ENCODE peak calls at places on chromosomes 13 and 19, in seven cellular contexts. E is cardiac muscle cell; V is CD4-positive, alpha-beta memory T cell; K is lower lobe of right lung; Q is tibial nerve; J is thoracic aorta; I is esophagus squamous epithelium. U is an unnamed sample. For H3K9me3 and H3K4me1, the result is how much of the 10 kb centered on the place peaks cover.

GRCh38 chr19:48511800-48512503 is at the start of gene LMTK3:
- DNase-seq in J (no peak), I (no peak), E (peak), K (peak), V (peak), Q (no peak), U (no peak)

GRCh38 chr13:73278186-73278585 is 219.4 kb downstream of the KLF5 start:
- DNase-seq in J (no peak), Q (no peak), E (no peak), V (no peak), I (no peak), K (no peak), U (no peak)

GRCh38 chr19:35756373-35757230 is at the start of gene HSPB6:
- DNase-seq in V (no peak), I (no peak), J (no peak), Q (peak), E (peak), K (peak), U (peak)

GRCh38 chr13:69720278-69720983 is 387.2 kb upstream of the ATXN8OS start:
- DNase-seq in K (no peak), E (no peak), Q (no peak), V (no peak), I (no peak), J (no peak), U (no peak)

GRCh38 chr13:110559429-110559943 is 2.0 kb downstream of the RAB20 start:
- DNase-seq in E (peak), K (peak), V (no peak), Q (no peak), J (no peak), I (no peak), U (peak)

GRCh38 chr13:50512602-50513527 is 330.6 kb downstream of the DLEU7 start:
- DNase-seq in Q (peak), I (peak), V (peak), K (peak), E (peak), J (no peak), U (peak)

GRCh38 chr13:57996717-57997116 is 365.2 kb downstream of the PCDH17 start:
- DNase-seq in K (no peak), Q (no peak), I (no peak), V (no peak), J (no peak), E (peak), U (no peak)

GRCh38 chr13:78194904-78195639 is 276.4 kb upstream of the EDNRB start:
- DNase-seq in J (no peak), V (no peak), K (no peak), I (no peak), E (peak), Q (no peak), U (no peak)

GRCh38 chr19:45777395-45777961 is 4.8 kb downstream of the DMPK start:
- DNase-seq in V (no peak), J (no peak), Q (no peak), K (no peak), E (no peak), I (no peak), U (no peak)

GRCh38 chr13:40517486-40518311 is 148.7 kb downstream of the FOXO1 start:
- DNase-seq in V (no peak), K (no peak), Q (no peak), J (no peak), I (no peak), E (no peak), U (no peak)

GRCh38 chr19:35963514-35963913 is 27.3 kb downstream of the LRFN3 start:
- DNase-seq in J (no peak), I (no peak), K (no peak), Q (no peak), V (peak), E (peak), U (no peak)

GRCh38 chr13:28532226-28533048 is 37.5 kb upstream of the FLT1 start:
- DNase-seq in Q (no peak), I (no peak), V (no peak), J (no peak), K (peak), E (peak), U (no peak)

GRCh38 chr13:91142572-91142971 is 204.9 kb upstream of the MIR17HG start:
- DNase-seq in K (no peak), I (no peak), V (no peak), J (no peak), E (peak), Q (no peak), U (no peak)

GRCh38 chr19:17751103-17751911 is at the start of gene FCHO1:
- DNase-seq in I (peak), J (no peak), K (peak), Q (no peak), E (no peak), V (peak), U (peak)

GRCh38 chr13:32023698-32024097 is 7.9 kb upstream of the FRY start:
- DNase-seq in I (no peak), J (no peak), K (no peak), E (peak), V (no peak), Q (no peak), U (no peak)

GRCh38 chr13:113820813-113821651 is 42.8 kb downstream of the GAS6 start:
- DNase-seq in Q (peak), V (no peak), E (peak), I (no peak), K (no peak), J (no peak), U (peak)

GRCh38 chr13:85261757-85262346 is 537.4 kb downstream of the SLITRK6 start:
- DNase-seq in K (no peak), J (no peak), Q (no peak), I (no peak), V (no peak), E (peak), U (no peak)

GRCh38 chr13:94707400-94708021 is 4.8 kb downstream of the SOX21 start:
- DNase-seq in I (no peak), V (no peak), K (no peak), Q (no peak), J (no peak), E (no peak), U (no peak)

GRCh38 chr13:113903361-113903760 is 39.5 kb upstream of the GAS6 start:
- DNase-seq in V (no peak), J (peak), I (no peak), Q (no peak), K (no peak), E (no peak), U (no peak)

GRCh38 chr13:110826861-110827672 is 87.8 kb downstream of the ANKRD10 start:
- DNase-seq in Q (no peak), J (no peak), I (no peak), V (no peak), E (no peak), K (no peak), U (no peak)

GRCh38 chr19:50204811-50205675 is 1.6 kb downstream of the MYH14 start:
- DNase-seq in J (no peak), E (no peak), I (no peak), V (no peak), K (peak), Q (no peak), U (peak)

GRCh38 chr19:47587295-47587694 is 14.3 kb upstream of the ZNF541 start:
- DNase-seq in Q (no peak), V (no peak), I (no peak), K (no peak), J (no peak), E (peak), U (no peak)

GRCh38 chr19:19137556-19138109 is 645 bp downstream of the TMEM161A start:
- DNase-seq in I (no peak), E (peak), V (no peak), Q (no peak), J (no peak), K (no peak), U (no peak)

GRCh38 chr13:98508280-98509074 is 68.4 kb downstream of the STK24 start:
- DNase-seq in K (no peak), E (peak), V (no peak), Q (no peak), J (no peak), I (no peak), U (no peak)

GRCh38 chr13:89925107-89925506 is 1422.4 kb upstream of the MIR17HG start:
- DNase-seq in Q (no peak), I (no peak), V (no peak), J (no peak), E (peak), K (no peak), U (no peak)

GRCh38 chr13:92463134-92463533 is 763.5 kb upstream of the GPC6 start:
- DNase-seq in V (no peak), E (no peak), I (no peak), K (no peak), Q (no peak), J (no peak), U (no peak)

GRCh38 chr13:63206431-63206830 is 1790.8 kb upstream of the PCDH20 start:
- DNase-seq in V (no peak), E (no peak), Q (no peak), J (no peak), K (no peak), I (no peak), U (no peak)

GRCh38 chr19:23093832-23094231 is 23.0 kb upstream of the ZNF730 start:
- DNase-seq in V (no peak), I (no peak), Q (no peak), J (no peak), E (no peak), K (no peak), U (no peak)

GRCh38 chr13:89822467-89822866 is 1525.0 kb upstream of the MIR17HG start:
- DNase-seq in I (no peak), Q (no peak), J (no peak), E (no peak), K (no peak), V (no peak), U (no peak)

GRCh38 chr19:38288127-38288855 is 15.8 kb upstream of the C19orf33 start:
- DNase-seq in V (no peak), J (no peak), Q (no peak), E (no peak), I (no peak), K (no peak), U (no peak)
- H3K27ac ChIP-seq in V (no peak), J (no peak), Q (no peak), E (peak), I (no peak), K (no peak), U (no peak)

GRCh38 chr19:37136118-37136517 is 36.4 kb downstream of the ZNF585A start:
- DNase-seq in Q (no peak), J (no peak), I (no peak), V (no peak), K (no peak), E (no peak), U (no peak)
- H3K9me3 ChIP-seq in Q (under half), J (half or more), I (half or more), V (half or more), K (half or more), E (under half), U (half or more)

GRCh38 chr13:21047087-21047486 is 14.3 kb downstream of the LATS2 start:
- DNase-seq in V (no peak), J (no peak), K (no peak), E (no peak), I (no peak), Q (no peak), U (no peak)

GRCh38 chr13:21046203-21046602 is 15.2 kb downstream of the LATS2 start:
- DNase-seq in Q (no peak), V (no peak), K (no peak), I (no peak), J (no peak), E (no peak), U (no peak)

GRCh38 chr13:21048901-21049655 is 12.3 kb downstream of the LATS2 start:
- DNase-seq in K (no peak), J (no peak), E (no peak), Q (no peak), I (no peak), V (no peak), U (no peak)

GRCh38 chr13:21045101-21045500 is 16.3 kb downstream of the LATS2 start:
- DNase-seq in V (no peak), Q (no peak), K (no peak), I (no peak), E (no peak), J (no peak), U (no peak)

GRCh38 chr13:21047591-21048282 is 13.6 kb downstream of the LATS2 start:
- DNase-seq in E (no peak), K (no peak), Q (no peak), J (no peak), V (no peak), I (no peak), U (no peak)
- H3K4me1 ChIP-seq in E (under half), K (half or more), Q (under half), J (under half), V (under half), I (under half), U (half or more)

DNA sequence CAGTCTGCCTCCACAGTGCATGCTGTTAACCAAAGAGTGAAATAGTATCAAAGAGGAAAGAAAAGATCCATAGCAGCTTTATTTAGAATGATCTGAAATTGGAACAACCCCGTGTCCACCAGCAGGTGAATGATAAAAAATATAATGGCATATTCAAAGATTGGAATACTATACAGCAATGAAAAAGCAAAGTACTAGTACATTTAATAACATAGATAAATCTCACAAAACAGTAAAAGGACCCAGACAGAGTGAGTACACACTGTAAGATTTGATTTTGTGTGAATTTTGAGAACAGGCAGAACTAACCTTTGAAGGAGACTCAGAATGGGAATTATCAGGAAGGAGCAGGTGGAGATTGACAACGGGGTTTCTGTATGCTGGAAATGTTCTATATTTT is 837 bp upstream of the CD209 start:
- DNase-seq in E (no peak), V (no peak), K (no peak), J (no peak), I (no peak), Q (no peak), U (no peak)
- H3K27ac ChIP-seq in E (no peak), V (no peak), K (no peak), J (no peak), I (no peak), Q (no peak), U (no peak)

GRCh38 chr13:30031488-30031887 is 181.1 kb upstream of the UBL3 start:
- DNase-seq in E (no peak), J (no peak), V (no peak), I (no peak), K (no peak), Q (no peak), U (no peak)
- H3K9me3 ChIP-seq in E (under half), J (under half), V (under half), I (under half), K (under half), Q (under half), U (under half)

GRCh38 chr13:66530686-66531085 is 699.5 kb downstream of the PCDH9 start:
- DNase-seq in E (no peak), Q (no peak), J (no peak), K (no peak), I (no peak), V (no peak), U (no peak)
- H3K4me1 ChIP-seq in E (under half), Q (under half), J (under half), K (under half), I (under half), V (under half), U (under half)

DNA sequence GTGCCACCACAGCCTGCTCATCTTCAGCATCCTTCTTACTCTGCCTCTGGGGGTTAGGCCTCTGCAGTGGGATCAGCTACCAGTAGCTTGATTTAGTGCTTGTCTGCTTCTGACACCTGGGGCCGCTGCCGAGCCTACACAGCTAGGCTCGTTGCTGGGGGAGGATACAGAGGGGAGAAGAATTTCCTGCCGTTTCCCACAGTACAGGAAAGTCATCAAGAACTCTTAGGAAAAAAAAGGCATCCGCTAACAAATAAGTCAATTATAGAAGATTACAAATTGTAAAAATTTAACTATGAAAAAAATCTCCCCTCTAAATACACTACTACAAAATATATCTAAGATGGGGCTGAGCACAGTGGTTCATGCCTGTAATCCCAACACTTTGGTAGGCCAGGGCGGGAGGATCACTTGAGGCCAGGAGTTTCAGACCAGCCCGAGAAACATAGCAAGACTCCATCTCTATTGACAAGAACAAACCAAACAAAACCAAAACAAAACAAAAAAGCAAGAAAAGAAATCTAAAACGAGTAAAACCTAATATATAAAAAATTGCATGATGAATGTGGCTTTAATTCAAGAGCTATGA is 26.7 kb downstream of the LATS2 start:
- DNase-seq in I (no peak), V (no peak), J (no peak), E (peak), K (no peak), Q (no peak), U (no peak)
- H3K27ac ChIP-seq in I (peak), V (no peak), J (peak), E (no peak), K (peak), Q (peak), U (peak)